ENCODE peak calls at places on chromosomes 7 and 10, in four cellular contexts. F is KG1; N is stimulated activated CD8-positive, alpha-beta memory T cell treated with anti-CD3 and anti-CD28 coated beads, Interleukin-15, amount 100 ng/mL, for 24 hours; W is cardiac fibroblast. T is an unnamed sample.

GRCh38 chr7:31811650-31812461 is 124.8 kb downstream of the PPP1R17 start:
- DNase-seq in F (peak; percentile 85), N (no peak), W (peak; percentile 23), T (no peak)

GRCh38 chr7:20153567-20153966 is 63.6 kb downstream of the MACC1 start:
- DNase-seq in F (no peak), N (no peak), W (no peak), T (no peak)

GRCh38 chr10:103637855-103638561 is 144.5 kb downstream of the NEURL1 start:
- DNase-seq in F (no peak), N (no peak), W (peak; percentile 89), T (no peak)

GRCh38 chr10:124917168-124917938 is 24.6 kb upstream of the ZRANB1 start:
- DNase-seq in F (peak; percentile 37), N (peak; percentile 3), W (peak; percentile 52), T (peak; percentile 48)

GRCh38 chr7:132687981-132688383 is 111.7 kb upstream of the PLXNA4 start:
- DNase-seq in F (no peak), N (no peak), W (no peak), T (no peak)

GRCh38 chr10:26215923-26216576 is 524 bp upstream of the GAD2 start:
- DNase-seq in F (no peak), N (no peak), W (peak; percentile 7), T (no peak)

GRCh38 chr7:7354674-7355073 is 172.3 kb downstream of the C1GALT1 start:
- DNase-seq in F (no peak), N (no peak), W (no peak), T (no peak)

GRCh38 chr7:105776068-105776790 is 100.2 kb downstream of the ATXN7L1 start:
- DNase-seq in F (no peak), N (no peak), W (peak; percentile 97), T (no peak)

T was measured in activated CD4-positive, alpha-beta memory T cell treated with anti-CD3 and anti-CD28 coated beads, Interleukin-2, amount 10 ng/mL, durations not matched to agents 7 days and 5 days.